ENCODE peak calls at places on chromosome 17, in six cellular contexts. K is immature natural killer cell; C is stimulated activated CD4-positive, alpha-beta T cell treated with anti-CD3 and anti-CD28 coated beads, Interleukin-4, amount 100 ng/mL, for 4 hours; N is foreskin keratinocyte; Z is lower lobe of right lung; L is fibroblast of the conjunctiva. D is an unnamed sample.

GRCh38 chr17:82328994-82329507 is 4.5 kb downstream of the SECTM1 start:
- DNase-seq in K (no peak), C (no peak), N (no peak), Z (no peak), L (no peak), D (no peak)

GRCh38 chr17:37519241-37519985 is 29.7 kb downstream of the DUSP14 start:
- DNase-seq in K (no peak), C (no peak), N (no peak), Z (no peak), L (no peak), D (no peak)

GRCh38 chr17:69820881-69821473 is 254.0 kb upstream of the KCNJ16 start:
- DNase-seq in K (no peak), C (no peak), N (no peak), Z (no peak), L (no peak), D (no peak)

GRCh38 chr17:53900951-53901350 is 78.2 kb downstream of the KIF2B start:
- DNase-seq in K (no peak), C (no peak), N (no peak), Z (no peak), L (no peak), D (no peak)

GRCh38 chr17:47802341-47803022 is 19.1 kb downstream of the OSBPL7 start:
- DNase-seq in K (peak; percentile 43), C (peak; percentile 52), N (no peak), Z (no peak), L (no peak), D (peak; percentile 9)

GRCh38 chr17:19904924-19905323 is 37.2 kb upstream of the ULK2 start:
- DNase-seq in K (no peak), C (no peak), N (no peak), Z (peak; percentile 76), L (no peak), D (no peak)

GRCh38 chr17:51427259-51428255 is 167.2 kb downstream of the UTP18 start:
- DNase-seq in K (peak; percentile 3), C (peak; percentile 47), N (no peak), Z (no peak), L (peak; percentile 8), D (no peak)

GRCh38 chr17:14793237-14793636 is 471.9 kb downstream of the PMP22 start:
- DNase-seq in K (no peak), C (no peak), N (peak; percentile 80), Z (no peak), L (no peak), D (no peak)

GRCh38 chr17:56230660-56231059 is 77.4 kb downstream of the ANKFN1 start:
- DNase-seq in K (no peak), C (no peak), N (no peak), Z (no peak), L (peak; percentile 40), D (no peak)

GRCh38 chr17:2111691-2112090 is 56.8 kb downstream of the HIC1 start:
- DNase-seq in K (no peak), C (no peak), N (no peak), Z (no peak), L (peak; percentile 21), D (no peak)

GRCh38 chr17:49371178-49371834 is 9.3 kb upstream of the ZNF652 start:
- DNase-seq in K (no peak), C (no peak), N (no peak), Z (no peak), L (no peak), D (peak; percentile 80)

GRCh38 chr17:73338050-73338491 is 26.3 kb upstream of the CDC42EP4 start:
- DNase-seq in K (no peak), C (no peak), N (no peak), Z (no peak), L (no peak), D (no peak)

GRCh38 chr17:42288985-42289862 is 926 bp downstream of the STAT5A start:
- DNase-seq in K (peak; percentile 56), C (peak; percentile 67), N (no peak), Z (peak; percentile 68), L (no peak), D (no peak)

GRCh38 chr17:63834431-63835166 is 7.1 kb upstream of the FTSJ3 start:
- DNase-seq in K (peak; percentile 41), C (no peak), N (no peak), Z (peak; percentile 66), L (peak; percentile 88), D (peak; percentile 58)